ENCODE peak calls at places on chromosomes 1 and 21, in five cellular contexts. C is heart left ventricle, H is spleen, K is hepatocyte, R is endothelial cell. T is an unnamed sample.

GRCh38 chr1:246219508-246220030 is 287.5 kb downstream of the SMYD3 start:
- DNase-seq in C (no peak), H (no peak), K (peak), R (no peak), T (peak)

GRCh38 chr1:29960906-29961675 is 724.8 kb downstream of the PTPRU start:
- DNase-seq in C (no peak), H (no peak), K (no peak), R (no peak), T (peak)

GRCh38 chr1:185886046-185886445 is 151.9 kb downstream of the HMCN1 start:
- DNase-seq in C (no peak), H (no peak), K (no peak), R (no peak), T (no peak)

GRCh38 chr1:59638172-59638800 is 176.5 kb upstream of the HOOK1 start:
- DNase-seq in C (no peak), H (no peak), K (peak), R (peak), T (peak)

GRCh38 chr1:23122023-23122738 is 46.5 kb downstream of the LUZP1 start:
- DNase-seq in C (no peak), H (no peak), K (peak), R (no peak), T (no peak)

GRCh38 chr1:93735722-93736121 is 54.1 kb upstream of the BCAR3 start:
- DNase-seq in C (no peak), H (no peak), K (no peak), R (no peak), T (no peak)

GRCh38 chr1:92411511-92411910 is 75.2 kb downstream of the GFI1 start:
- DNase-seq in C (no peak), H (no peak), K (peak), R (no peak), T (no peak)

GRCh38 chr1:247147781-247148180 is 24.0 kb downstream of the ZNF124 start:
- DNase-seq in C (no peak), H (no peak), K (no peak), R (no peak), T (no peak)

GRCh38 chr1:226428348-226429050 is 20.6 kb upstream of the PARP1 start:
- DNase-seq in C (no peak), H (no peak), K (no peak), R (no peak), T (peak)

GRCh38 chr1:213573648-213574009 is 414.1 kb upstream of the PROX1 start:
- DNase-seq in C (no peak), H (no peak), K (no peak), R (no peak), T (no peak)

GRCh38 chr1:45340816-45341215 is 576 bp upstream of the MUTYH start:
- DNase-seq in C (no peak), H (no peak), K (peak), R (no peak), T (no peak)

GRCh38 chr1:151472852-151473731 is 13.8 kb upstream of the POGZ start:
- DNase-seq in C (peak), H (peak), K (peak), R (peak), T (peak)

GRCh38 chr1:167227934-167228378 is 7.3 kb downstream of the POU2F1 start:
- DNase-seq in C (no peak), H (no peak), K (no peak), R (no peak), T (no peak)

GRCh38 chr1:241475688-241476087 is 43.9 kb downstream of the FH start:
- DNase-seq in C (no peak), H (no peak), K (no peak), R (no peak), T (no peak)

GRCh38 chr1:99115231-99115630 is 110.6 kb upstream of the PLPPR5 start:
- DNase-seq in C (no peak), H (no peak), K (no peak), R (no peak), T (no peak)

GRCh38 chr21:36788116-36788515 is 89.2 kb downstream of the SIM2 start:
- DNase-seq in C (no peak), H (no peak), K (peak), R (no peak), T (no peak)

GRCh38 chr1:9069324-9070100 is at the start of gene SLC2A5:
- DNase-seq in C (no peak), H (peak), K (no peak), R (no peak), T (no peak)

GRCh38 chr1:114253900-114254299 is 100.2 kb upstream of the SYT6 start:
- DNase-seq in C (no peak), H (no peak), K (no peak), R (no peak), T (no peak)

GRCh38 chr1:44029260-44029910 is 1.9 kb downstream of the SLC6A9 start:
- DNase-seq in C (no peak), H (peak), K (peak), R (no peak), T (no peak)

GRCh38 chr21:45458281-45459170 is 53.6 kb downstream of the COL18A1 start:
- DNase-seq in C (peak), H (peak), K (no peak), R (no peak), T (no peak)

GRCh38 chr1:48807599-48808260 is 31.0 kb upstream of the BEND5 start:
- DNase-seq in C (no peak), H (no peak), K (no peak), R (no peak), T (no peak)

GRCh38 chr1:50661626-50662025 is 238.4 kb upstream of the DMRTA2 start:
- DNase-seq in C (no peak), H (no peak), K (no peak), R (no peak), T (no peak)

GRCh38 chr1:184020328-184020727 is 17.2 kb downstream of the COLGALT2 start:
- DNase-seq in C (no peak), H (no peak), K (no peak), R (no peak), T (no peak)

GRCh38 chr1:78553859-78554258 is 63.1 kb downstream of the PTGFR start:
- DNase-seq in C (no peak), H (no peak), K (no peak), R (no peak), T (no peak)

GRCh38 chr1:155801149-155801548 is 55.9 kb downstream of the GON4L start:
- DNase-seq in C (no peak), H (no peak), K (no peak), R (no peak), T (no peak)

GRCh38 chr1:221742555-221743415 is 896 bp upstream of the DUSP10 start:
- DNase-seq in C (peak), H (peak), K (peak), R (peak), T (peak)

GRCh38 chr1:212344905-212345304 is 59.7 kb downstream of the PPP2R5A start:
- DNase-seq in C (no peak), H (no peak), K (no peak), R (no peak), T (no peak)

GRCh38 chr1:8135250-8135649 is 109.1 kb upstream of the ERRFI1 start:
- DNase-seq in C (no peak), H (no peak), K (no peak), R (no peak), T (no peak)

GRCh38 chr1:5706239-5706638 is 286.0 kb downstream of the NPHP4 start:
- DNase-seq in C (no peak), H (no peak), K (no peak), R (no peak), T (no peak)

GRCh38 chr1:182301026-182301436 is 90.6 kb downstream of the GLUL start:
- DNase-seq in C (no peak), H (no peak), K (no peak), R (no peak), T (no peak)

GRCh38 chr21:35128526-35128925 is 79.4 kb upstream of the RUNX1 start:
- DNase-seq in C (no peak), H (no peak), K (no peak), R (no peak), T (no peak)

DNA sequence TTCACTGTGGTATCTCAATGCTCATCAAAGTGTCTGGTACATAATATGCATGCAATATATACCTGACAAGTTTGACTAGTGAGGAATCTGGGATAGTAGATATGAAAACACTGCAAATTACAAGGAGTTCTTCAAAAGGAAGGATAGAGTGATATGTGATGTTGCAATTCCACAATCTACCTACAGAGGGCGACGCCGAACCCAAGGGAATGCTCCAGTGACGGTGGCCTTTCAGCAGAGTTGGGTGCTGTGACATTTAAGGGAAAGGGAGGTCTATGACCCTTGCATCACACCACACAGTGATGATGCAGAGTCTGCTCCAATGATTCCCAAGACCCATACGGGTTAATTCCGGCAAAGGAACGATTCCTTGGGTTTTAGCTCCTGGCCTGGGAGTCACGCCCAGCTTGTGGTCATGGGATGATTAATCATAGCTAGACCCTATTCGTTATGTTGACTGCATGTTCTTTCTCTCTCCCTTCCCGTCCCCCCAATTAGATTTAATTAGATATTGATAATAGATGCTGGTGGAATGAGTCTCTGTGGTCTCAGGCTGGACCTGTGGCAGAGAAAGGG is 123.0 kb upstream of the IGSF21 start:
- DNase-seq in C (no peak), H (peak), K (peak), R (peak), T (peak)
- TF ChIP-seq CTCF in C (peak), H (peak), K (peak), R (peak), T (peak)

GRCh38 chr21:42526379-42526727 is 12.7 kb downstream of the SLC37A1 start:
- DNase-seq in C (peak), H (no peak), K (peak), R (no peak), T (no peak)
- TF ChIP-seq CTCF in C (no peak), H (no peak), K (no peak), R (no peak), T (no peak)

GRCh38 chr1:236489710-236490377 is 33.9 kb upstream of the LGALS8 start:
- DNase-seq in C (no peak), H (no peak), K (peak), R (peak), T (no peak)
- TF ChIP-seq CTCF in C (peak), H (peak), K (peak), R (peak), T (peak)

GRCh38 chr1:228838717-228839500 is 103.6 kb downstream of the RHOU start:
- DNase-seq in C (no peak), H (no peak), K (no peak), R (no peak), T (no peak)
- TF ChIP-seq CTCF in C (no peak), H (no peak), K (no peak), R (no peak), T (no peak)

GRCh38 chr1:33140153-33141149 is 41.4 kb downstream of the TRIM62 start:
- DNase-seq in C (no peak), H (no peak), K (peak), R (no peak), T (no peak)
- TF ChIP-seq CTCF in C (no peak), H (no peak), K (peak), R (no peak), T (no peak)

DNA sequence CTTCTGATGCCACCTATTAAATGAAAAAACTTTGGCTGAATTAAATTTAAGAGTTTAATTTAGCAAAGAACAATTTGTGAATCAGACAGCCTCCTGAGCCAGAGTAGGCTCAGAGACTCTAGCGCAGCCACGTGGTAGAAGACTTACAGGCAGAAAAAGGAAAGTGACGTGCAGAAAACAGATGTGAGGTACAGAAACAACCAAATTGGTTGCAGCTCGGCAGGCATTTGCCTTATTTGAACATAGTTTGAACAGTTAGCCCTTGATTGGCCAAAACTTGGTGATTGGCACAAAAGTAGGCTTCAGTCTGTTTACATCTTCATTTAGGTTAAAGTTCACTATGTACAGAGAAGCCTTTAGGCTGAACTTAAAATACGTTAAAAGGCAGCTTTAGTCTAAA is 22.9 kb downstream of the TCP10L start:
- DNase-seq in C (no peak), H (no peak), K (peak), R (peak), T (no peak)
- TF ChIP-seq CTCF in C (peak), H (peak), K (peak), R (no peak), T (peak)

GRCh38 chr1:15000030-15000429 is 153.5 kb upstream of the TMEM51 start:
- DNase-seq in C (no peak), H (no peak), K (no peak), R (no peak), T (no peak)
- TF ChIP-seq CTCF in C (no peak), H (no peak), K (no peak), R (no peak), T (no peak)

T was measured in nephron progenitor cell.